ENCODE peak calls at places on chromosomes 7 and 10, in six cellular contexts. O is HepG2, A is H1, C is GM12878, R is GM23338, P is K562. K is an unnamed sample.

GRCh38 chr7:94188350-94188749 is 184.2 kb upstream of the BET1 start:
- DNase-seq in A (no peak), R (no peak), P (no peak), C (no peak), O (no peak), K (no peak)

GRCh38 chr10:100433253-100434240 is 29.3 kb upstream of the WNT8B start:
- DNase-seq in O (peak; percentile 89), A (peak; percentile 99), R (peak; percentile 99), P (peak; percentile 67), C (peak; percentile 81), K (peak; percentile 98)

GRCh38 chr10:103843854-103844567 is 11.4 kb downstream of the SH3PXD2A start:
- DNase-seq in C (no peak), A (no peak), R (no peak), P (no peak), O (no peak), K (no peak)

GRCh38 chr10:112951349-112952281 is 1.6 kb downstream of the TCF7L2 start:
- DNase-seq in O (peak; percentile 86), R (peak; percentile 75), P (peak; percentile 50), C (no peak), A (peak; percentile 76), K (peak; percentile 61)

GRCh38 chr10:71527135-71527534 is 130.4 kb downstream of the CDH23 start:
- DNase-seq in A (no peak), O (no peak), C (no peak), P (no peak), R (no peak), K (no peak)

GRCh38 chr7:34135924-34136323 is 230.6 kb downstream of the BMPER start:
- DNase-seq in A (no peak), C (no peak), O (no peak), P (no peak), R (no peak), K (no peak)

GRCh38 chr10:6297951-6298381 is 95.2 kb downstream of the PFKFB3 start:
- DNase-seq in R (no peak), C (no peak), A (no peak), P (no peak), O (no peak), K (no peak)

GRCh38 chr10:130513686-130514476 is 377.7 kb downstream of the GLRX3 start:
- DNase-seq in A (no peak), O (no peak), R (no peak), C (no peak), P (no peak), K (no peak)

GRCh38 chr7:117479480-117480224 is at the start of gene CFTR:
- DNase-seq in C (no peak), R (peak; percentile 75), P (no peak), A (peak; percentile 73), O (no peak), K (peak; percentile 70)

GRCh38 chr7:116582164-116582732 is 57.4 kb downstream of the CAV1 start:
- DNase-seq in O (no peak), C (no peak), P (no peak), R (no peak), A (no peak), K (no peak)

GRCh38 chr10:14355750-14356149 is 25.0 kb upstream of the FRMD4A start:
- DNase-seq in A (no peak), C (no peak), O (no peak), P (no peak), R (no peak), K (no peak)

GRCh38 chr10:65518379-65518778 is 1407.5 kb upstream of the LRRTM3 start:
- DNase-seq in R (no peak), C (no peak), O (peak; percentile 31), A (no peak), P (no peak), K (no peak)

GRCh38 chr7:127347567-127348246 is 44.8 kb downstream of the ZNF800 start:
- DNase-seq in R (peak; percentile 85), O (peak; percentile 28), P (peak; percentile 75), A (peak; percentile 84), C (no peak), K (peak; percentile 77)

GRCh38 chr10:70557086-70557845 is 45.3 kb downstream of the PRF1 start:
- DNase-seq in P (no peak), C (no peak), A (no peak), R (no peak), O (no peak), K (peak; percentile 3)

GRCh38 chr7:129767120-129768011 is 155.8 kb downstream of the NRF1 start:
- DNase-seq in A (no peak), C (no peak), O (no peak), R (no peak), P (no peak), K (no peak)

GRCh38 chr7:2209146-2209960 is 23.4 kb downstream of the MAD1L1 start:
- DNase-seq in C (peak; percentile 32), A (peak; percentile 86), O (peak; percentile 30), R (peak; percentile 89), P (peak; percentile 59), K (peak; percentile 86)

GRCh38 chr10:99548041-99548530 is 15.3 kb downstream of the NKX2-3 start:
- DNase-seq in P (no peak), A (no peak), R (peak; percentile 71), O (peak; percentile 32), C (no peak), K (peak; percentile 50)

GRCh38 chr7:130894146-130895005 is 160.4 kb upstream of the KLF14 start:
- DNase-seq in A (no peak), C (no peak), O (peak; percentile 65), R (no peak), P (peak; percentile 68), K (peak; percentile 34)

GRCh38 chr10:809671-810350 is 120.3 kb upstream of the DIP2C start:
- DNase-seq in R (no peak), O (no peak), A (no peak), P (no peak), C (no peak), K (no peak)

GRCh38 chr10:52756295-52756694 is 16.3 kb downstream of the MBL2 start:
- DNase-seq in A (no peak), C (no peak), P (no peak), R (no peak), O (peak; percentile 50), K (no peak)

GRCh38 chr10:78621183-78621789 is 447.5 kb upstream of the ZMIZ1 start:
- DNase-seq in R (no peak), C (no peak), O (peak; percentile 36), A (no peak), P (no peak), K (no peak)

GRCh38 chr10:22992075-22992474 is 64.2 kb downstream of the ARMC3 start:
- DNase-seq in R (no peak), P (no peak), O (no peak), C (no peak), A (no peak), K (no peak)

DNA sequence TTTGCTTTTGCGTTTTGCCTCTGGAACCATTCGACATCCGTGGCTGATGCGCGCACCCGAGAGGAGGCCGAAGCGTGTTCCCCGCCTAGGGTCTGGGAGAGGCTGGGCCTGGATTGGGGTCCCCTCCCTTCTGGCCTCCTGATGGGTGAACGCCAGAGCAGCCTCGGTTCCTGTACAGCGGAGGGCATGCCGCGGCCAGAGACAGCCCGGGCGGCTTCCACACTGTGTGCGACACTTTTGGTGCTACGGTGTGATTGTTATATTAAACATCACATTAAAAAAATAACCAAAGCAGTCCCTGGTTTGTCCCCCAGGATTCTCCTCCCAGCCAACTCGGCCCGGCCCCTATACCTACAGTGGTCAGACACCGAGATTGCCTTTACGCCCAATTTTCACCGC is 3.7 kb upstream of the HOXA7 start:
- DNase-seq in O (no peak), A (peak; percentile 48), P (no peak), C (no peak), R (no peak), K (peak; percentile 18)
- TF ChIP-seq CREB1 in O (no peak), A (no peak), P (no peak), C (no peak), R (no peak), K (no peak)

DNA sequence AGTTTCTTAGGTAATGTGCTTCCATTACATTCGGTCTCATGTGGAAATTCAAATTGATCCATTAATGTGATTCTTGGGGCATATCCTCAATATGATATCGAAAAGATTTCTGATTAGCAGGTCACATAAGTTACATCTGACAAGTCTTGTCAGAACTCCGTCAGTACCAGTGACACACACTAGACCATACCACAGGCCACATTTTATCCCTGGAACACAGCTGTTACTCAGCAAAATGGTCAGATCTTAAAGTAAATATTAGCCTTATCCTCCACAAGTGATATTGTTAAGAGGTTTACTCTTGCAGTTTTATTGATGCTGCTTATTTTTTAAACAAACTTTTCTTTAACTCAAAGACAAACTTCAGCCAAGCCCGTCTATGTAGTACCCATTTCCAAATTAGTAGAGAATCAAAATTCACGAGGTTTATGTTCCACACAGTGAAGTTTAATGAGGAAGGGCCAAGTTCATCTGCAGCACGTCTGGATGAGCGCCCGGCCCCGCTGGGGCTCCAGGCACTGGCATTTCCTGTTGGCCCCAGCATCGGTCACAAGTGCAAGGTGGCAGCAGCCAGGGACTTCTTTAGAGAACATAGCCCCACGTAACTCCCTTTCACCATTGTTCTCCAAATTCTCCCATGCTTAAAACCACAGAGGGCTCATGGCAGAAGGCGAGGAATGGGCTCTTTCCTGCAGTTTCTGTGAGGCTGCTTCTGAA is 132.2 kb downstream of the VIPR2 start:
- DNase-seq in O (no peak), C (no peak), A (no peak), R (no peak), P (no peak), K (no peak)
- TF ChIP-seq CREB1 in O (no peak), C (no peak), A (no peak), R (no peak), P (no peak), K (no peak)

DNA sequence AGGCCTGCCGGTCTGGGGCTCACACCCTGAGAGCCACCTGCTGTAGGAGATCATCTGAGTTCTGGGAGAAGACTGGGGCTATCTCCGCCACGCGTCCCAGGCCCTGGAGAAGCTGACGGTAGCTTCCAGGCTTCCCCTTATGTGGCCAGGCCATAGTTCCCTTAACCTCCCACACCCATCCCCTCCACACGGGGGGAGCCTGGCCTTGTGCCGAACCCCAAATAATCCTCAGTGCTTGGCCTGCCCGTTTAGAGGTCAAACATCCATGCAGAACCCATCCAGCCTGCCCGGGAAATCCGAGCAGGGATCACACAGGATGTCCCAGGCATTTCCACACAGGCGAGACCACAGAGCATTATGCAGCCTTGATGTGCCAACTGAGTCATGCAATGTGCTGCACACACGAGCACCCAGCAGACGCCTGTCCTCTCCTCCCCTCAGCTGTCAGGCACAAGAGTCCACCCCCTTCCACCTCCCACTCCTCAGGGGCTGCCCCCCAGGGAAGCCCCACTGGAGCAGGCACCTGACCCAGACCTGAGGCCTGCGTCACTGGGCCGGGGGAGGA is 176.2 kb downstream of the PRKAG2 start:
- DNase-seq in A (no peak), P (no peak), O (no peak), C (no peak), R (no peak), K (no peak)
- TF ChIP-seq CREB1 in A (no peak), P (no peak), O (no peak), C (no peak), R (no peak), K (no peak)

GRCh38 chr7:722847-723246 is 3.7 kb upstream of the DNAAF5 start:
- DNase-seq in R (no peak), O (no peak), C (no peak), A (no peak), P (no peak), K (no peak)
- TF ChIP-seq CREB1 in R (no peak), O (no peak), C (no peak), A (no peak), P (no peak), K (no peak)